ENCODE peak calls at places on chromosomes 7 and 10, in eight cellular contexts. One of them, this sample, is unnamed.

GRCh38 chr7:117907058-117907633 is 33.9 kb upstream of the CTTNBP2 start:
- DNase-seq in NCI-H510A treated with DMSO at 0.1 percent for 48 hours: no peak
- DNase-seq in IMR-90: no peak
- DNase-seq in globus pallidus: no peak
- DNase-seq in NCI-H1930: no peak
- DNase-seq in central memory CD8-positive, alpha-beta T cell: no peak
- DNase-seq in CD8-positive, alpha-beta T cell: no peak
- DNase-seq in WTC11: no peak
- DNase-seq in this sample: no peak

GRCh38 chr10:12699258-12699700 is 302.2 kb downstream of the CCDC3 start:
- DNase-seq in NCI-H510A treated with DMSO at 0.1 percent for 48 hours: no peak
- DNase-seq in IMR-90: no peak
- DNase-seq in globus pallidus: no peak
- DNase-seq in NCI-H1930: no peak
- DNase-seq in central memory CD8-positive, alpha-beta T cell: no peak
- DNase-seq in CD8-positive, alpha-beta T cell: no peak
- DNase-seq in WTC11: no peak
- DNase-seq in this sample: no peak

GRCh38 chr7:65247491-65247890 is 126.2 kb upstream of the ZNF92 start:
- DNase-seq in NCI-H510A treated with DMSO at 0.1 percent for 48 hours: no peak
- DNase-seq in IMR-90: no peak
- DNase-seq in globus pallidus: no peak
- DNase-seq in NCI-H1930: no peak
- DNase-seq in central memory CD8-positive, alpha-beta T cell: no peak
- DNase-seq in CD8-positive, alpha-beta T cell: no peak
- DNase-seq in WTC11: no peak
- DNase-seq in this sample: peak

GRCh38 chr7:82593780-82594179 is 150.2 kb upstream of the CACNA2D1 start:
- DNase-seq in NCI-H510A treated with DMSO at 0.1 percent for 48 hours: peak
- DNase-seq in IMR-90: peak
- DNase-seq in globus pallidus: no peak
- DNase-seq in NCI-H1930: no peak
- DNase-seq in central memory CD8-positive, alpha-beta T cell: no peak
- DNase-seq in CD8-positive, alpha-beta T cell: no peak
- DNase-seq in WTC11: no peak
- DNase-seq in this sample: no peak

GRCh38 chr10:111083222-111084095 is 6.6 kb downstream of the ADRA2A start:
- DNase-seq in NCI-H510A treated with DMSO at 0.1 percent for 48 hours: no peak
- DNase-seq in IMR-90: no peak
- DNase-seq in globus pallidus: no peak
- DNase-seq in NCI-H1930: no peak
- DNase-seq in central memory CD8-positive, alpha-beta T cell: no peak
- DNase-seq in CD8-positive, alpha-beta T cell: no peak
- DNase-seq in WTC11: no peak
- DNase-seq in this sample: no peak

GRCh38 chr10:71382028-71382427 is 14.7 kb upstream of the CDH23 start:
- DNase-seq in NCI-H510A treated with DMSO at 0.1 percent for 48 hours: no peak
- DNase-seq in IMR-90: no peak
- DNase-seq in globus pallidus: no peak
- DNase-seq in NCI-H1930: no peak
- DNase-seq in central memory CD8-positive, alpha-beta T cell: no peak
- DNase-seq in CD8-positive, alpha-beta T cell: no peak
- DNase-seq in WTC11: no peak
- DNase-seq in this sample: no peak

GRCh38 chr10:96288151-96288621 is 16.0 kb upstream of the DNTT start:
- DNase-seq in NCI-H510A treated with DMSO at 0.1 percent for 48 hours: no peak
- DNase-seq in IMR-90: no peak
- DNase-seq in globus pallidus: no peak
- DNase-seq in NCI-H1930: no peak
- DNase-seq in central memory CD8-positive, alpha-beta T cell: no peak
- DNase-seq in CD8-positive, alpha-beta T cell: no peak
- DNase-seq in WTC11: no peak
- DNase-seq in this sample: no peak

GRCh38 chr10:5434017-5434753 is 21.8 kb downstream of the NET1 start:
- DNase-seq in NCI-H510A treated with DMSO at 0.1 percent for 48 hours: peak
- DNase-seq in IMR-90: peak
- DNase-seq in globus pallidus: peak
- DNase-seq in NCI-H1930: no peak
- DNase-seq in central memory CD8-positive, alpha-beta T cell: no peak
- DNase-seq in CD8-positive, alpha-beta T cell: no peak
- DNase-seq in WTC11: no peak
- DNase-seq in this sample: no peak

GRCh38 chr10:92108120-92108519 is 182.8 kb downstream of the CPEB3 start:
- DNase-seq in NCI-H510A treated with DMSO at 0.1 percent for 48 hours: no peak
- DNase-seq in IMR-90: no peak
- DNase-seq in globus pallidus: no peak
- DNase-seq in NCI-H1930: no peak
- DNase-seq in central memory CD8-positive, alpha-beta T cell: no peak
- DNase-seq in CD8-positive, alpha-beta T cell: no peak
- DNase-seq in WTC11: no peak
- DNase-seq in this sample: no peak

GRCh38 chr7:131540491-131541162 is 15.8 kb downstream of the PODXL start:
- DNase-seq in NCI-H510A treated with DMSO at 0.1 percent for 48 hours: no peak
- DNase-seq in IMR-90: no peak
- DNase-seq in globus pallidus: no peak
- DNase-seq in NCI-H1930: no peak
- DNase-seq in central memory CD8-positive, alpha-beta T cell: no peak
- DNase-seq in CD8-positive, alpha-beta T cell: no peak
- DNase-seq in WTC11: no peak
- DNase-seq in this sample: no peak

GRCh38 chr10:88881922-88882645 is 2.0 kb downstream of the STAMBPL1 start:
- DNase-seq in NCI-H510A treated with DMSO at 0.1 percent for 48 hours: no peak
- DNase-seq in IMR-90: no peak
- DNase-seq in globus pallidus: no peak
- DNase-seq in NCI-H1930: no peak
- DNase-seq in central memory CD8-positive, alpha-beta T cell: no peak
- DNase-seq in CD8-positive, alpha-beta T cell: no peak
- DNase-seq in WTC11: no peak
- DNase-seq in this sample: no peak

GRCh38 chr10:88342733-88343310 is 240.3 kb downstream of the RNLS start:
- DNase-seq in NCI-H510A treated with DMSO at 0.1 percent for 48 hours: no peak
- DNase-seq in IMR-90: no peak
- DNase-seq in globus pallidus: no peak
- DNase-seq in NCI-H1930: no peak
- DNase-seq in central memory CD8-positive, alpha-beta T cell: no peak
- DNase-seq in CD8-positive, alpha-beta T cell: no peak
- DNase-seq in WTC11: no peak
- DNase-seq in this sample: no peak

GRCh38 chr7:30764030-30764991 is 6.9 kb upstream of the MINDY4 start:
- DNase-seq in NCI-H510A treated with DMSO at 0.1 percent for 48 hours: no peak
- DNase-seq in IMR-90: peak
- DNase-seq in globus pallidus: no peak
- DNase-seq in NCI-H1930: no peak
- DNase-seq in central memory CD8-positive, alpha-beta T cell: no peak
- DNase-seq in CD8-positive, alpha-beta T cell: no peak
- DNase-seq in WTC11: no peak
- DNase-seq in this sample: no peak

GRCh38 chr7:33700001-33700899 is 205.1 kb upstream of the BMPER start:
- DNase-seq in NCI-H510A treated with DMSO at 0.1 percent for 48 hours: no peak
- DNase-seq in IMR-90: no peak
- DNase-seq in globus pallidus: no peak
- DNase-seq in NCI-H1930: no peak
- DNase-seq in central memory CD8-positive, alpha-beta T cell: no peak
- DNase-seq in CD8-positive, alpha-beta T cell: no peak
- DNase-seq in WTC11: no peak
- DNase-seq in this sample: no peak

GRCh38 chr10:125159932-125160855 is at the start of gene CTBP2:
- DNase-seq in NCI-H510A treated with DMSO at 0.1 percent for 48 hours: peak
- DNase-seq in IMR-90: no peak
- DNase-seq in globus pallidus: no peak
- DNase-seq in NCI-H1930: peak
- DNase-seq in central memory CD8-positive, alpha-beta T cell: no peak
- DNase-seq in CD8-positive, alpha-beta T cell: no peak
- DNase-seq in WTC11: no peak
- DNase-seq in this sample: no peak

GRCh38 chr10:33165911-33166310 is 168.6 kb downstream of the NRP1 start:
- DNase-seq in NCI-H510A treated with DMSO at 0.1 percent for 48 hours: no peak
- DNase-seq in IMR-90: no peak
- DNase-seq in globus pallidus: no peak
- DNase-seq in NCI-H1930: no peak
- DNase-seq in central memory CD8-positive, alpha-beta T cell: no peak
- DNase-seq in CD8-positive, alpha-beta T cell: no peak
- DNase-seq in WTC11: no peak
- DNase-seq in this sample: no peak

GRCh38 chr7:157412021-157412443 is 75.2 kb downstream of the DNAJB6 start:
- DNase-seq in NCI-H510A treated with DMSO at 0.1 percent for 48 hours: no peak
- DNase-seq in IMR-90: peak
- DNase-seq in globus pallidus: no peak
- DNase-seq in NCI-H1930: no peak
- DNase-seq in central memory CD8-positive, alpha-beta T cell: no peak
- DNase-seq in CD8-positive, alpha-beta T cell: no peak
- DNase-seq in WTC11: no peak
- DNase-seq in this sample: no peak

GRCh38 chr7:44431091-44431608 is 59.3 kb downstream of the NUDCD3 start:
- DNase-seq in NCI-H510A treated with DMSO at 0.1 percent for 48 hours: peak
- DNase-seq in IMR-90: peak
- DNase-seq in globus pallidus: no peak
- DNase-seq in NCI-H1930: no peak
- DNase-seq in central memory CD8-positive, alpha-beta T cell: no peak
- DNase-seq in CD8-positive, alpha-beta T cell: peak
- DNase-seq in WTC11: peak
- DNase-seq in this sample: no peak

GRCh38 chr7:82384051-82384464 is 59.5 kb downstream of the CACNA2D1 start:
- DNase-seq in NCI-H510A treated with DMSO at 0.1 percent for 48 hours: no peak
- DNase-seq in IMR-90: no peak
- DNase-seq in globus pallidus: no peak
- DNase-seq in NCI-H1930: no peak
- DNase-seq in central memory CD8-positive, alpha-beta T cell: no peak
- DNase-seq in CD8-positive, alpha-beta T cell: no peak
- DNase-seq in WTC11: no peak
- DNase-seq in this sample: no peak

GRCh38 chr10:91626936-91627335 is 5.9 kb downstream of the PPP1R3C start:
- DNase-seq in NCI-H510A treated with DMSO at 0.1 percent for 48 hours: no peak
- DNase-seq in IMR-90: no peak
- DNase-seq in globus pallidus: no peak
- DNase-seq in NCI-H1930: no peak
- DNase-seq in central memory CD8-positive, alpha-beta T cell: no peak
- DNase-seq in CD8-positive, alpha-beta T cell: no peak
- DNase-seq in WTC11: no peak
- DNase-seq in this sample: no peak